ENCODE peak calls at places on chromosomes 16 and 17, in eight cellular contexts. G, T, N, L, Y, H, P and Q are unnamed samples. For H3K4me1, the result is how much of the 10 kb centered on the place peaks cover.

GRCh38 chr16:71883849-71884638 is at the start of gene ZNF821:
- DNase-seq in H (peak), N (peak), Y (peak), P (peak), L (peak), G (peak), T (peak), Q (no peak)

GRCh38 chr16:55370762-55371482 is 46.9 kb downstream of the IRX6 start:
- DNase-seq in H (peak), Y (peak), L (peak), G (peak), P (peak), N (no peak), T (peak), Q (peak)

GRCh38 chr16:72434159-72434558 is 262.2 kb upstream of the PMFBP1 start:
- DNase-seq in Y (no peak), L (no peak), G (no peak), T (no peak), H (no peak), N (no peak), P (no peak), Q (no peak)

GRCh38 chr16:27818231-27818630 is 245.3 kb downstream of the GSG1L start:
- DNase-seq in N (no peak), P (no peak), T (no peak), G (peak), Y (no peak), H (no peak), L (no peak), Q (no peak)

GRCh38 chr17:37259030-37259735 is 116.6 kb upstream of the C17orf78 start:
- DNase-seq in L (no peak), P (no peak), G (no peak), N (no peak), T (no peak), Y (no peak), H (no peak), Q (no peak)

GRCh38 chr17:71762526-71762925 is 358.3 kb upstream of the SOX9 start:
- DNase-seq in L (no peak), Y (no peak), T (no peak), P (no peak), G (no peak), H (no peak), N (no peak), Q (no peak)

GRCh38 chr17:48021964-48022363 is 15.6 kb downstream of the COPZ2 start:
- DNase-seq in P (no peak), Y (no peak), L (no peak), N (no peak), T (no peak), H (no peak), G (no peak), Q (no peak)

GRCh38 chr17:18988546-18989173 is 15.9 kb downstream of the FAM83G start:
- DNase-seq in H (no peak), Y (no peak), N (no peak), G (no peak), L (no peak), T (no peak), P (no peak), Q (no peak)

GRCh38 chr17:61996916-61997605 is 68.0 kb downstream of the MED13 start:
- DNase-seq in N (no peak), L (no peak), Y (no peak), H (no peak), P (no peak), G (no peak), T (no peak), Q (no peak)

GRCh38 chr17:42845918-42846593 is 1.7 kb downstream of the AOC2 start:
- DNase-seq in H (no peak), N (no peak), G (no peak), L (no peak), Y (peak), T (no peak), P (no peak), Q (no peak)

GRCh38 chr17:40086150-40087044 is 14.0 kb downstream of the NR1D1 start:
- DNase-seq in H (no peak), Y (no peak), L (peak), T (no peak), P (no peak), G (peak), N (peak), Q (no peak)

GRCh38 chr17:27382025-27382424 is 74.2 kb upstream of the KSR1 start:
- DNase-seq in L (no peak), H (no peak), T (no peak), Y (no peak), N (no peak), P (no peak), G (no peak), Q (no peak)

GRCh38 chr17:45302649-45303173 is 14.1 kb downstream of the MAP3K14 start:
- DNase-seq in L (peak), N (no peak), T (peak), G (no peak), H (peak), P (peak), Y (no peak), Q (no peak)

GRCh38 chr17:36072431-36073121 is 8.5 kb downstream of the CCL18 start:
- DNase-seq in H (peak), Y (no peak), G (peak), T (peak), L (no peak), P (no peak), N (peak), Q (no peak)

GRCh38 chr16:81335669-81336068 is 20.9 kb downstream of the GAN start:
- DNase-seq in L (no peak), Y (no peak), G (no peak), T (no peak), N (no peak), P (no peak), H (no peak), Q (no peak)

GRCh38 chr16:26594666-26595065 is 472.1 kb upstream of the C16orf82 start:
- DNase-seq in Y (no peak), H (no peak), N (no peak), P (no peak), G (no peak), L (no peak), T (no peak), Q (no peak)

GRCh38 chr17:20083460-20083859 is 74.3 kb downstream of the SPECC1 start:
- DNase-seq in T (no peak), H (no peak), P (no peak), G (no peak), N (no peak), Y (no peak), L (no peak), Q (no peak)

GRCh38 chr17:80220709-80221215 is 535 bp downstream of the SLC26A11 start:
- DNase-seq in H (no peak), G (no peak), P (no peak), Y (no peak), N (no peak), T (peak), L (peak), Q (no peak)

GRCh38 chr16:81137012-81137335 is 40.8 kb upstream of the GCSH start:
- DNase-seq in P (no peak), T (peak), L (no peak), G (no peak), Y (no peak), H (peak), N (no peak), Q (no peak)

GRCh38 chr16:272633-273546 is 2.9 kb downstream of the RGS11 start:
- DNase-seq in N (no peak), Y (no peak), L (peak), G (no peak), H (no peak), P (no peak), T (no peak), Q (no peak)

GRCh38 chr16:4510131-4510530 is 28.4 kb downstream of the CDIP1 start:
- DNase-seq in N (no peak), G (no peak), L (no peak), H (no peak), T (no peak), Y (no peak), P (no peak), Q (no peak)

GRCh38 chr16:85007815-85008214 is 3.5 kb downstream of the ZDHHC7 start:
- DNase-seq in N (no peak), L (no peak), T (no peak), G (no peak), H (no peak), Y (no peak), P (no peak), Q (no peak)

GRCh38 chr16:85004587-85005205 is 6.6 kb downstream of the ZDHHC7 start:
- DNase-seq in L (no peak), P (no peak), N (peak), T (no peak), Y (no peak), H (no peak), G (peak), Q (peak)

GRCh38 chr16:85008267-85008666 is 3.1 kb downstream of the ZDHHC7 start:
- DNase-seq in G (no peak), P (no peak), T (no peak), H (no peak), N (no peak), Y (no peak), L (no peak), Q (no peak)

GRCh38 chr16:85005278-85006069 is 5.9 kb downstream of the ZDHHC7 start:
- DNase-seq in N (no peak), G (no peak), Y (no peak), L (no peak), P (no peak), T (peak), H (peak), Q (no peak)

DNA sequence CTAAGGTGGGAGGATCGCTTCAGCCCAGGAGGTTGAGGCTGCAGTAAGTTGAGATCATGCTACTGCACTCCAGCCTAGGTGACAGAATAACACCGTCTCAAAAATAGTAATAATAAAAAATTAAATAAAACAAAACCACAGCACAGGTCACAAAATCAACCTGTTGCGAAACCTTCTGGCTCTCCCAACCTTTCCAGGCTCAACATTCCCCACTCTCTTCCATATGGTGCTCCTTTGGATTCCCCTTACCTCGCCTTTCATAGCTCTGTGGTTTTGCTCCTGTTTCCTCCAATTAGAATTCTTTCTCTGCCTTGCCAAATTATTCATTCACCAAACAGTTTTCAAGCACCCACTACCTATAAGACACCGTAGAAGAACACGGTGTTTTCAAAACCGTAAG is 4.7 kb downstream of the ZDHHC7 start:
- DNase-seq in T (no peak), N (no peak), Y (no peak), P (no peak), G (no peak), L (no peak), H (no peak), Q (no peak)
- H3K4me1 ChIP-seq in T (under half), N (under half), Y (under half), P (half or more), G (half or more), L (half or more), H (half or more), Q (half or more)

DNA sequence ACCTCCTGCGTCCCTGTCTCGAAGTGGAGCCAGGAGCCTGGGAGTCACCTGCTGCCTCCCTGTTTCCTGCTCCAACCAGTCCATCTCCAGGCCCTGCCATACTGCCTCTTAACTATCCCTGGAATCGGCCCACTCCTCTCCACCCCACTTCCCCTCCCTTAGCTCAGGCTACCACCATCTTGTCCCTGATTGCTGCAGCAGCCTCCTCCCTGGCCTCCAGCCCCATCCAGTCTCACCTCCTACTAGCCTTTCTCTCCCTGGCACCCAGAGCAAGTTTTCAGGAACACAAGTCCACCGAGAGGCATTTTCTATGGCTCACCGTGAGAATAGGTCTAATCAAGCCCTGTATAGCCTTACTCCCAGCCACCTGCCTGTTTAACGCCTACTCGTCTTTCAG is 865 bp upstream of the CAMKK1 start:
- DNase-seq in H (no peak), L (no peak), P (no peak), G (no peak), Y (no peak), T (no peak), N (no peak), Q (no peak)
- H3K4me1 ChIP-seq in H (under half), L (half or more), P (under half), G (half or more), Y (under half), T (half or more), N (under half), Q (under half)

DNA sequence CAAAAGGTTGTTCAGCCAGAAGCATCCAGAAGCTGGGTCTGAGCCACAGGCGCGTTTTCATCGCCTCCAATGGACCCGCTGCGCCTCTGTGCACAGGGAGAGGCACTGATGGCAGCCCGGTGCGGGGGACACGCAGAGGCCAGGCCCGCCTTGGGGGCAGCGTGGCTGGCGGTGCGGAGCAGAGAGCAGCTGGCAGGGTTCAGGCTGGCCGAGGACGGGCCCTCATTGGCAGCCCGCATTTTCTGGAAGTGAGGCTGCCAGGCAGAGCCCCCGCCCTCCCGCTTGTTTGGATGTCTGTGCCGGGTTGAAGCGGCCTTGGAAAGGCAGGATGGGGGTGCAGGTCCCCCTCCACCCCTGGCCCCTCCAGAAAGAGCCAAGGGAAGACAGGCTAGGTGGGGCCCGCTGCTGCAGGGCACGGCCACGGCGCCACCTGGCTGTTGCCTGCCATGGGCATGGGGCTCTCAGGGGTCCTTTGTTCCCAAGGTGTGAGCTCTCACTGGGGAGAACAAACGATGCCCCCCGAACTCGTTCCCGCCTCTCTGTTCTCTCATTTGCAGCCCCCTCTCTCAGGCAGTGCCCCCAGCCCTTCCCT is 18.8 kb downstream of the GSE1 start:
- DNase-seq in P (no peak), G (no peak), H (no peak), L (no peak), T (no peak), N (no peak), Y (no peak), Q (no peak)
- H3K4me1 ChIP-seq in P (under half), G (under half), H (under half), L (under half), T (under half), N (under half), Y (under half), Q (under half)

DNA sequence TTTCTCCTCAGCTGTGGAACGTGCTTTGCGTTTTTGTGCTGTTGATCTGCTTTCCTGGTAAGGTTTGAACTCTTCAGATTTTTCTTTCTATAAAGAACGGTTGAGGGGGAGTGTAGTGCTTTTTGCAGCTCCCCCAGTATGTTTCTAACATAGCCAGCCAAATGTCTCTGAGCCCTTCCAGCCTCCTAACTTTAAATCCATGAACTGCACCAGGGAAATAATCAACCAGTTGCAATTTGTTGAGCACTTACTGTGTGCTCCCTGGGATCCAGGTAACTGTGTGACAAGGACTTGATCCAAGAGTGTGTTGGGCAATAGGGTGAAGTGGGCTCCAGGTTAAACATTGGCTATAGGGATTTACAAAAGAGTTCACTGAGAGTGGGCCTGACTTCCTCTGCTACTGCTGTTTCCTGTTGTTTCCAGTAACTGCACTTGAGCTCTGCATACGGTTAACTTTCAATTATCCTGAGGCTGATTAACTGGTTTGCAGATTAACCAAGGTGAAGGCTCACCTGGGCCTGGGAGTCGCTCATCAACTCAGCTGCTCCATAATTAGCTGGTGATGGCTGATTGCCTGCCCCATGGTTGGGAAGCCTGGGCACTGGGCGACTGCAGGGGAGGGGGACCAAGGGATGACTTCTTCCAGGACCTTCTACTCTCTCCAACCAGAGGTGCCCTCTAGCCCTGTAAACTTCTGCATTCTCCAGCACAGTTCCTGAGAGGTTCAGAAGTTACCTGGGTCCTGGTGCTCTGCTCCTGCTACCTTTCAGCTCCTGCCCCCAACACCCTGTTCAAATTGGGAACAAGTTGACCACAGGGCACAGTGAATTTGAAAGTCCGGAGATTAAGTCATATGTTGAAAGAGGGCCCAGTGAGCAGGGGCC is 19.5 kb downstream of the HLF start:
- DNase-seq in L (no peak), P (no peak), H (no peak), T (no peak), Y (no peak), G (no peak), N (no peak), Q (no peak)
- H3K4me1 ChIP-seq in L (half or more), P (under half), H (under half), T (under half), Y (under half), G (half or more), N (under half), Q (under half)

GRCh38 chr17:63438092-63439051 is 7.7 kb downstream of the CYB561 start:
- DNase-seq in N (no peak), G (no peak), L (no peak), H (no peak), T (no peak), Y (no peak), P (no peak), Q (no peak)
- H3K4me1 ChIP-seq in N (half or more), G (half or more), L (half or more), H (half or more), T (under half), Y (under half), P (under half), Q (under half)

GRCh38 chr16:51155901-51156810 is 5.1 kb upstream of the SALL1 start:
- DNase-seq in G (no peak), H (no peak), Y (no peak), N (no peak), L (no peak), P (no peak), T (no peak), Q (no peak)

GRCh38 chr16:51154271-51155171 is 3.5 kb upstream of the SALL1 start:
- DNase-seq in Y (no peak), H (no peak), T (no peak), N (no peak), P (no peak), G (no peak), L (no peak), Q (no peak)

GRCh38 chr16:51155199-51155607 is 4.1 kb upstream of the SALL1 start:
- DNase-seq in Y (no peak), L (no peak), G (no peak), T (no peak), N (no peak), P (no peak), H (no peak), Q (no peak)

GRCh38 chr16:51157698-51158097 is 6.6 kb upstream of the SALL1 start:
- DNase-seq in L (no peak), N (no peak), Y (no peak), G (no peak), T (no peak), P (no peak), H (no peak), Q (no peak)

DNA sequence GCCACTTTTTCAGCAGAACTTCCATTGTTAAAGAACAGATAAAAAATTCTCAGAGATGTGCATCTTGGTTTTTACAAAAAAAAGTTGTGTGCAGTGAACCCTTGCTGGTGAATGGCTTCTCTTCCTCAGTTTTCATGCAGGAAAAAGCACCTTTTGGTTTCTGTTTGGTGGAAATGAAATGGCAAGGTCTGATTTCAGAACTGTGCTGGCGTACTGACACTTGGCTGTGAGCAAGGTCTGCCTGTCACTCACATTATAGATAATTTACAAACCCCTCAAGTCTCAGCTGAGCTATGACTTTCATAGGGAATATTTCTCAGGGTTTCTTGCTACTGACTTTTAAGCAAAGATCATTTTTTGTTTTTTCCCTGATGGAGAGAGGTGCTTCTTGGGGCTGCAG is 5.8 kb upstream of the SALL1 start:
- DNase-seq in H (no peak), L (no peak), N (no peak), Y (no peak), T (no peak), G (no peak), P (no peak), Q (no peak)
- H3K4me1 ChIP-seq in H (under half), L (under half), N (under half), Y (under half), T (under half), G (under half), P (under half), Q (under half)

GRCh38 chr16:21653571-21653970 is 1.2 kb upstream of the IGSF6 start:
- DNase-seq in Y (no peak), G (no peak), L (no peak), T (no peak), H (no peak), P (no peak), N (no peak), Q (no peak)

GRCh38 chr16:21652451-21652850 is at the start of gene IGSF6:
- DNase-seq in P (no peak), L (no peak), T (no peak), N (no peak), Y (no peak), H (no peak), G (no peak), Q (no peak)

GRCh38 chr16:21647562-21648164 is 4.7 kb downstream of the IGSF6 start:
- DNase-seq in T (no peak), P (no peak), L (no peak), G (no peak), H (no peak), Y (peak), N (no peak), Q (no peak)

GRCh38 chr16:21649196-21649595 is 3.2 kb downstream of the IGSF6 start:
- DNase-seq in H (no peak), P (no peak), L (no peak), N (no peak), T (no peak), Y (no peak), G (no peak), Q (no peak)

GRCh38 chr16:21650517-21650916 is 1.9 kb downstream of the IGSF6 start:
- DNase-seq in G (no peak), H (peak), L (no peak), T (no peak), Y (no peak), P (no peak), N (no peak), Q (no peak)
- H3K4me1 ChIP-seq in G (under half), H (under half), L (under half), T (under half), Y (under half), P (under half), N (under half), Q (under half)